ENCODE peak calls at places on chromosomes 13 and 19, in seven cellular contexts. G is HL-60; T is upper lobe of left lung; J is ascending aorta; S is tibial nerve; Z is hepatocyte; K is CD4-positive, alpha-beta T cell. Q is an unnamed sample.

GRCh38 chr19:27793128-27793643 is 1419.8 kb downstream of the UQCRFS1 start:
- DNase-seq in J (peak; percentile 19), Z (peak; percentile 83), T (peak; percentile 54), S (peak; percentile 30), K (peak; percentile 52), G (peak; percentile 91), Q (peak; percentile 93)

GRCh38 chr13:23020246-23020843 is 160.4 kb upstream of the SGCG start:
- DNase-seq in S (peak; percentile 39), Z (peak; percentile 64), T (no peak), G (peak; percentile 7), J (no peak), K (peak; percentile 6), Q (peak; percentile 62)

GRCh38 chr19:39470724-39471339 is 9.8 kb upstream of the TIMM50 start:
- DNase-seq in J (no peak), K (no peak), Z (no peak), G (no peak), T (no peak), S (no peak), Q (no peak)

GRCh38 chr13:52723181-52723580 is 16.4 kb downstream of the CNMD start:
- DNase-seq in J (no peak), K (no peak), Z (no peak), G (no peak), T (no peak), S (no peak), Q (no peak)

GRCh38 chr13:109629737-109630136 is 156.6 kb downstream of the IRS2 start:
- DNase-seq in J (no peak), G (no peak), Z (no peak), S (no peak), K (no peak), T (no peak), Q (no peak)

GRCh38 chr13:29640665-29641064 is 45.2 kb upstream of the SLC7A1 start:
- DNase-seq in S (no peak), J (no peak), Z (no peak), K (no peak), T (no peak), G (no peak), Q (no peak)

GRCh38 chr19:2049741-2050348 is 1.2 kb downstream of the MKNK2 start:
- DNase-seq in T (peak; percentile 94), K (peak; percentile 64), S (peak; percentile 80), Z (peak; percentile 90), G (peak; percentile 96), J (peak; percentile 76), Q (no peak)

GRCh38 chr13:99694251-99694650 is 193.0 kb downstream of the TM9SF2 start:
- DNase-seq in T (no peak), J (no peak), G (no peak), K (no peak), Z (no peak), S (no peak), Q (no peak)

GRCh38 chr19:19900124-19900523 is 622 bp upstream of the ZNF93 start:
- DNase-seq in Z (peak; percentile 17), T (no peak), J (no peak), G (no peak), S (no peak), K (no peak), Q (no peak)

GRCh38 chr13:104976964-104977363 is 1558.5 kb downstream of the EFNB2 start:
- DNase-seq in Z (no peak), T (no peak), K (no peak), G (no peak), S (no peak), J (no peak), Q (no peak)

GRCh38 chr13:22594041-22594440 is 586.7 kb upstream of the SGCG start:
- DNase-seq in T (no peak), J (no peak), G (no peak), K (no peak), Z (peak; percentile 6), S (no peak), Q (no peak)

GRCh38 chr13:48902421-48902820 is 73.3 kb upstream of the FNDC3A start:
- DNase-seq in K (no peak), S (no peak), T (no peak), Z (peak; percentile 27), G (peak; percentile 84), J (no peak), Q (no peak)

GRCh38 chr13:113421673-113422270 is 31.5 kb downstream of the ADPRHL1 start:
- DNase-seq in J (no peak), T (peak; percentile 50), G (no peak), Z (peak; percentile 67), K (no peak), S (no peak), Q (no peak)
- H3K27ac ChIP-seq in J (peak overlapping the region; percentile 60), T (no peak overlapping the region), G (no peak overlapping the region), Z (peak overlapping the region; percentile 85), K (no peak overlapping the region), S (peak overlapping the region; percentile 56), Q (no peak overlapping the region)

GRCh38 chr19:13623686-13624405 is 117.6 kb upstream of the CACNA1A start:
- DNase-seq in K (no peak), Z (no peak), S (no peak), G (no peak), T (peak; percentile 43), J (no peak), Q (no peak)

GRCh38 chr19:13629687-13630357 is 123.5 kb upstream of the CACNA1A start:
- DNase-seq in G (no peak), K (no peak), S (no peak), J (no peak), Z (no peak), T (no peak), Q (no peak)

GRCh38 chr19:13622727-13623126 is 116.4 kb upstream of the CACNA1A start:
- DNase-seq in Z (no peak), G (no peak), T (no peak), K (no peak), J (no peak), S (no peak), Q (no peak)

GRCh38 chr19:13633109-13633508 is 126.8 kb upstream of the CACNA1A start:
- DNase-seq in J (no peak), K (no peak), S (no peak), T (no peak), G (no peak), Z (peak; percentile 66), Q (no peak)

DNA sequence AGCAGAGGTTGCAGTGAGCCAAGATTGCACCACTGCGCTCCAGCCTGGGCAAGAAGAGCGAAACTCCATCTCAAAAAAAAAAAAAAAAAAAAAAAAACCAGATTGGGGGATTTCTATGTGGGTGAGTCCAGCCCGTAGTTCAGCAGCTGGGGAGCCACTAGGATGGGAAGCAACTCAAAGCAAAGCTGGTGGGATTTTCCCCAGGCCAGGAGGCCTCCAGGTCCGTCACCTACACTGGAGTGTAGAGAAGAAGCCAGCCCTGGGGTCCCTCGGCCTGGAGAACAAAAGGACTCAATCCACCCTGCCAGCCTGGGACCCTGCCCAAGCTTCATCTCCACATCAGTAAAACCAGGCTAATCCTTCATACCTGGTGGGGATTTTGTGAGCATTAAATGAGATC is 121.3 kb upstream of the CACNA1A start:
- DNase-seq in G (no peak), J (no peak), S (no peak), Z (no peak), K (no peak), T (no peak), Q (no peak)
- H3K27ac ChIP-seq in G (no peak overlapping the region), J (no peak overlapping the region), S (no peak overlapping the region), Z (no peak overlapping the region), K (no peak overlapping the region), T (no peak overlapping the region), Q (no peak overlapping the region)

GRCh38 chr13:20953245-20953931 is 50.8 kb upstream of the XPO4 start:
- DNase-seq in G (no peak), T (peak; percentile 66), J (no peak), S (no peak), Z (no peak), K (no peak), Q (no peak)
- H3K27ac ChIP-seq in G (no peak overlapping the region), T (no peak overlapping the region), J (no peak overlapping the region), S (no peak overlapping the region), Z (no peak overlapping the region), K (no peak overlapping the region), Q (no peak overlapping the region)

GRCh38 chr19:17555480-17555928 is at the start of gene COLGALT1:
- DNase-seq in G (peak; percentile 99), J (peak; percentile 95), S (peak; percentile 100), K (peak; percentile 98), Z (peak; percentile 100), T (peak; percentile 99), Q (peak; percentile 51)
- H3K27ac ChIP-seq in G (peak within 1 kb of the TSS; percentile 92), J (peak within 1 kb of the TSS; percentile 60), S (peak within 1 kb of the TSS; percentile 84), K (peak within 1 kb of the TSS; percentile 7), Z (peak within 1 kb of the TSS; percentile 94), T (peak within 1 kb of the TSS; percentile 81), Q (peak within 1 kb of the TSS; percentile 79)

GRCh38 chr19:48613852-48614435 is 932 bp downstream of the FAM83E start:
- DNase-seq in T (peak; percentile 64), G (no peak), Z (no peak), K (no peak), J (no peak), S (no peak), Q (no peak)
- H3K27ac ChIP-seq in T (peak overlapping the region; percentile 94), G (no peak overlapping the region), Z (peak overlapping the region; percentile 86), K (no peak overlapping the region), J (no peak overlapping the region), S (no peak overlapping the region), Q (peak overlapping the region; percentile 23)

DNA sequence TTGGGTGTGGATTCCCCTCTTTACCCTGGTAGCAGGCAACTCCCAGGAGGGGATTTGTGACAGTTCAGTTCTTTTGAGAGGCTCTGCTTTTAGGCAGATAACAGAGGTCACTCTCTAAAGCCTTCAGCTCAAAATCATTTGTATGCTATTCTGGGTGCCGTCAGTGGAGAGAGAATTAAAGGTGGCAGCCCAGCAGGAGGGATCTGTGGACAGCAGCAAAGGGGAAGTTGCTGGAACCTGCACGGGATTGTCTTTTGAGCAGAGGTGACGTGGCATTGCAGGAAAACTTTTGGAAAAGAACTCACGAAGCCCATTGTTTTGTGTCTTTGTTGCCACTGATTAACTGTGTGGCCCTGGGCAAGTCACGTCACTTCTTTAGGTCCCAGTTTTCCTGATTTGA is 62.4 kb upstream of the C1QTNF9 start:
- DNase-seq in J (no peak), G (no peak), S (no peak), Z (no peak), T (no peak), K (no peak), Q (no peak)
- H3K27ac ChIP-seq in J (no peak overlapping the region), G (no peak overlapping the region), S (no peak overlapping the region), Z (no peak overlapping the region), T (no peak overlapping the region), K (no peak overlapping the region), Q (no peak overlapping the region)

Q was measured in Panc1.